ENCODE peak calls at places on chromosomes 5 and 9, in nine cellular contexts. D is pancreas, I is AG04449, P is astrocyte of the spinal cord, S is hepatocyte, Y is cardiac muscle cell, O is colonic mucosa, C is esophagus squamous epithelium, U is mucosa of descending colon. G is an unnamed sample.
A peak's percentile ranks its signal among the peaks of the same experiment; 100 is the strongest.

GRCh38 chr5:153654444-153654843 is 164.0 kb downstream of the GRIA1 start:
- DNase-seq in D (no peak), I (peak; percentile 29), P (peak; percentile 32), S (no peak), Y (no peak), O (no peak), C (no peak), U (no peak), G (peak; percentile 31)

GRCh38 chr9:100401042-100401441 is 25.9 kb upstream of the MSANTD3 start:
- DNase-seq in D (no peak), I (no peak), P (no peak), S (no peak), Y (no peak), O (no peak), C (no peak), U (no peak), G (no peak)

GRCh38 chr5:19902316-19902934 is 85.6 kb downstream of the CDH18 start:
- DNase-seq in D (no peak), I (no peak), P (no peak), S (peak; percentile 10), Y (peak; percentile 39), O (no peak), C (no peak), U (no peak), G (no peak)

GRCh38 chr9:114551750-114552685 is 35.6 kb upstream of the ATP6V1G1 start:
- DNase-seq in D (no peak), I (peak; percentile 90), P (peak; percentile 97), S (peak; percentile 94), Y (peak; percentile 2), O (peak; percentile 24), C (no peak), U (no peak), G (peak; percentile 98)

GRCh38 chr9:136143215-136144001 is 24.7 kb upstream of the TMEM250 start:
- DNase-seq in D (peak; percentile 58), I (no peak), P (no peak), S (peak; percentile 62), Y (peak; percentile 59), O (no peak), C (no peak), U (no peak), G (no peak)

GRCh38 chr5:160082589-160082988 is 36.7 kb downstream of the PWWP2A start:
- DNase-seq in D (no peak), I (no peak), P (no peak), S (no peak), Y (no peak), O (no peak), C (no peak), U (no peak), G (no peak)

GRCh38 chr5:116557669-116558271 is 16.9 kb downstream of the SEMA6A start:
- DNase-seq in D (no peak), I (no peak), P (peak; percentile 25), S (no peak), Y (peak; percentile 35), O (no peak), C (no peak), U (no peak), G (no peak)

GRCh38 chr5:1737790-1738405 is 61.7 kb downstream of the MRPL36 start:
- DNase-seq in D (no peak), I (no peak), P (peak; percentile 5), S (no peak), Y (peak; percentile 54), O (no peak), C (no peak), U (no peak), G (no peak)

GRCh38 chr9:137046094-137046787 is at the start of gene NPDC1:
- DNase-seq in D (peak; percentile 93), I (no peak), P (peak; percentile 62), S (peak; percentile 94), Y (peak; percentile 94), O (peak; percentile 89), C (no peak), U (peak; percentile 81), G (no peak)

GRCh38 chr5:15621094-15621493 is 121.1 kb downstream of the FBXL7 start:
- DNase-seq in D (no peak), I (no peak), P (peak; percentile 15), S (no peak), Y (no peak), O (no peak), C (no peak), U (no peak), G (peak; percentile 27)

GRCh38 chr9:38339087-38339486 is 53.4 kb upstream of the ALDH1B1 start:
- DNase-seq in D (no peak), I (no peak), P (peak; percentile 76), S (no peak), Y (no peak), O (no peak), C (no peak), U (no peak), G (peak; percentile 33)

GRCh38 chr5:133794771-133795391 is 173.5 kb downstream of the C5orf15 start:
- DNase-seq in D (no peak), I (no peak), P (no peak), S (no peak), Y (no peak), O (no peak), C (no peak), U (no peak), G (no peak)

GRCh38 chr5:322281-322941 is 897 bp downstream of the AHRR start:
- DNase-seq in D (no peak), I (no peak), P (no peak), S (no peak), Y (no peak), O (no peak), C (no peak), U (peak; percentile 53), G (no peak)

GRCh38 chr9:127506117-127506813 is 55.0 kb downstream of the LRSAM1 start:
- DNase-seq in D (no peak), I (no peak), P (no peak), S (no peak), Y (no peak), O (no peak), C (no peak), U (no peak), G (no peak)

GRCh38 chr5:141681695-141682641 is at the start of gene ARAP3:
- DNase-seq in D (peak; percentile 85), I (peak; percentile 37), P (peak; percentile 83), S (peak; percentile 92), Y (peak; percentile 71), O (peak; percentile 88), C (no peak), U (peak; percentile 89), G (no peak)

GRCh38 chr5:9188131-9188530 is 357.7 kb downstream of the SEMA5A start:
- DNase-seq in D (no peak), I (peak; percentile 65), P (peak; percentile 92), S (no peak), Y (no peak), O (no peak), C (no peak), U (no peak), G (peak; percentile 75)

GRCh38 chr9:93287189-93287552 is 103.2 kb downstream of the WNK2 start:
- DNase-seq in D (no peak), I (no peak), P (no peak), S (no peak), Y (no peak), O (no peak), C (no peak), U (no peak), G (no peak)

GRCh38 chr9:93286252-93287188 is 102.6 kb downstream of the WNK2 start:
- DNase-seq in D (no peak), I (no peak), P (no peak), S (no peak), Y (no peak), O (no peak), C (no peak), U (no peak), G (no peak)

GRCh38 chr9:93287593-93287992 is 103.7 kb downstream of the WNK2 start:
- DNase-seq in D (no peak), I (no peak), P (no peak), S (no peak), Y (no peak), O (no peak), C (no peak), U (no peak), G (no peak)

GRCh38 chr9:93288891-93289883 is 105.2 kb downstream of the WNK2 start:
- DNase-seq in D (peak; percentile 54), I (no peak), P (no peak), S (peak; percentile 78), Y (no peak), O (no peak), C (no peak), U (no peak), G (no peak)

GRCh38 chr9:93288341-93288740 is 104.4 kb downstream of the WNK2 start:
- DNase-seq in D (no peak), I (no peak), P (no peak), S (no peak), Y (no peak), O (peak; percentile 21), C (no peak), U (no peak), G (no peak)
- TF ChIP-seq CTCF in D (no peak), I (no peak), P (no peak), S (no peak), Y (no peak), O (no peak), C (no peak), U (no peak), G (no peak)

DNA sequence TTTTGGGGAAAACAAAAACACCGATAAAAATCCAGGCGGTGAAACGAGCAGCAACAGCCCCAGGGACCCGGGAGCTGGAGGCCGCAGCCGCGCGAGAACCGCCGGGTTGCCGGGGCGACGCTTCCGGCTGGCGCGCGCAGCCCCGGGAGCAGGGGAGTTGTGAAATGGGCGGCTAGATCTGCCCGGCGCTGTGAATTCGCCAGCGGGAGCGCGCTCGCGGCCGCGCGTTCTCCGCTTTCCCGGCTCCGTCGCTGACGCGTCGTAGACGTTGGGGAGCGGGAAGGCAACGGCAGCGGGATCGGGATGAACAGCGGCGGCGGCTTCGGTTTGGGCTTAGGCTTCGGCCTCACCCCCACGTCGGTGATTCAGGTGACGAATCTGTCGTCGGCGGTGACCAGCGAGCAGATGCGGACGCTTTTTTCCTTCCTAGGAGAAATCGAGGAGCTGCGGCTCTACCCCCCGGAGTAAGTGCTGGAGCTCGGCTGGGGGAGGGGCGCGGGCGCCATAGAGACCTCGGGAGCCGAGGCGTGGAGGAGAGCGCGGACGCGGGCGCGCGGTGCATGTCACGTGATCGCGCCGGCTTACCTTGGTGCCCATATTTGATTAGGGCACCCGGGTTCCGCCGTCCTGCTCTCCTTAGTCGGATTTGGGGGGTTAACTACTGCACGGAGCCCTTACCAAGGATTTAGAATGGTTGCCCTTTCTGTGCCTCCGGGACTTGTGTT is at the start of gene SREK1:
- DNase-seq in D (peak; percentile 95), I (peak; percentile 51), P (peak; percentile 96), S (peak; percentile 97), Y (peak; percentile 97), O (peak; percentile 92), C (peak; percentile 71), U (peak; percentile 95), G (peak; percentile 65)
- H3K4me3 ChIP-seq in D (peak within 1 kb of the TSS; percentile 75), I (peak within 1 kb of the TSS; percentile 87), P (peak within 1 kb of the TSS; percentile 95), S (peak within 1 kb of the TSS; percentile 75), Y (peak within 1 kb of the TSS; percentile 67), O (peak within 1 kb of the TSS; percentile 68), C (peak within 1 kb of the TSS; percentile 94), U (peak within 1 kb of the TSS; percentile 66), G (peak within 1 kb of the TSS; percentile 93)

GRCh38 chr9:91758491-91758981 is 191.5 kb downstream of the ROR2 start:
- DNase-seq in D (no peak), I (no peak), P (peak; percentile 33), S (peak; percentile 71), Y (peak; percentile 87), O (peak; percentile 71), C (no peak), U (no peak), G (no peak)
- TF ChIP-seq CTCF in D (peak; percentile 7), I (peak; percentile 83), P (peak; percentile 80), S (peak; percentile 62), Y (peak; percentile 87), O (peak; percentile 56), C (peak; percentile 65), U (peak; percentile 45), G (peak; percentile 82)

GRCh38 chr9:86303316-86303975 is 21.1 kb upstream of the ISCA1 start:
- DNase-seq in D (no peak), I (no peak), P (no peak), S (no peak), Y (no peak), O (no peak), C (no peak), U (no peak), G (no peak)
- H3K4me3 ChIP-seq in D (no peak overlapping the region), I (no peak overlapping the region), P (no peak overlapping the region), S (no peak overlapping the region), Y (no peak overlapping the region), O (no peak overlapping the region), C (no peak overlapping the region), U (no peak overlapping the region), G (no peak overlapping the region)